ENCODE peak calls at places on chromosomes 1 and 21, in nine cellular contexts. N, G, Z, T, L, W, X, U and Y are unnamed samples.
A peak's percentile ranks its signal among the peaks of the same experiment; 100 is the strongest.

GRCh38 chr1:107940178-107940577 is 24.8 kb downstream of the VAV3 start:
- DNase-seq in N (no peak), G (no peak), Z (no peak), T (no peak), L (no peak), W (no peak), X (no peak), U (no peak), Y (no peak)

GRCh38 chr1:43121251-43121650 is 50.8 kb downstream of the EBNA1BP2 start:
- DNase-seq in N (no peak), G (no peak), Z (no peak), T (no peak), L (no peak), W (no peak), X (no peak), U (no peak), Y (no peak)

GRCh38 chr1:114107474-114108175 is 46.0 kb downstream of the SYT6 start:
- DNase-seq in N (no peak), G (no peak), Z (no peak), T (no peak), L (no peak), W (no peak), X (no peak), U (no peak), Y (no peak)

GRCh38 chr1:39676951-39677350 is 5.0 kb upstream of the NT5C1A start:
- DNase-seq in N (no peak), G (no peak), Z (peak; percentile 38), T (no peak), L (no peak), W (no peak), X (no peak), U (no peak), Y (no peak)

GRCh38 chr1:203556047-203556851 is 62.3 kb downstream of the OPTC start:
- DNase-seq in N (no peak), G (no peak), Z (no peak), T (no peak), L (peak; percentile 95), W (no peak), X (no peak), U (no peak), Y (no peak)

GRCh38 chr21:38297193-38297592 is 40.4 kb downstream of the KCNJ15 start:
- DNase-seq in N (no peak), G (peak; percentile 34), Z (no peak), T (no peak), L (peak; percentile 88), W (no peak), X (no peak), U (no peak), Y (no peak)

GRCh38 chr1:228062812-228063211 is 19.7 kb upstream of the ARF1 start:
- DNase-seq in N (no peak), G (no peak), Z (no peak), T (no peak), L (no peak), W (no peak), X (no peak), U (no peak), Y (no peak)

GRCh38 chr21:43362306-43362927 is 64.5 kb downstream of the SIK1 start:
- DNase-seq in N (peak; percentile 89), G (peak; percentile 76), Z (no peak), T (peak; percentile 81), L (peak; percentile 80), W (no peak), X (peak; percentile 96), U (peak; percentile 92), Y (peak; percentile 82)

GRCh38 chr1:225928186-225929175 is 4.4 kb upstream of the PYCR2 start:
- DNase-seq in N (no peak), G (no peak), Z (no peak), T (no peak), L (no peak), W (no peak), X (no peak), U (no peak), Y (no peak)

GRCh38 chr1:205583461-205584130 is 48.2 kb downstream of the ELK4 start:
- DNase-seq in N (peak; percentile 39), G (no peak), Z (no peak), T (no peak), L (no peak), W (no peak), X (no peak), U (no peak), Y (no peak)

DNA sequence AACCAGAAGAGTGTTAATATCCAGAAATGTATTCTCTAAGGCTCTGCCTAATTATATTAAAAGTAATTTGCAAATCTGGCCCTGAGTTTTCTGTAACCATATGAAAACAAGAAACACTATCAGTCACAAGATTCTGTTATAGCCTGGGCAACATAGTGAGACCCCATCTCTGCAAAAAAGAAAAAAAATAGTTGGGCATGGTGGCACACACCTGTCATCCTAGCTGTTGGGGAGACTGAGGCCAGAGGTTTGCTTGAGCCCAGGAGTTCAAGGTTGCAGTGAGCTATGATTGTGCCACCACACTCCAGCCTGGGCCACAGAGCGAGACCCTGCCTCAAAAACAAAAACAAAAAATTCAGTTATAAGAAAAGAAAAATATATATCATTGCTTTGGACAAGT is 25.6 kb downstream of the C1orf21 start:
- DNase-seq in N (no peak), G (no peak), Z (no peak), T (no peak), L (no peak), W (no peak), X (no peak), U (no peak), Y (no peak)
- TF ChIP-seq CTCF in N (no peak), G (no peak), Z (no peak), T (no peak), L (no peak), W (no peak), X (no peak), U (no peak), Y (no peak)

DNA sequence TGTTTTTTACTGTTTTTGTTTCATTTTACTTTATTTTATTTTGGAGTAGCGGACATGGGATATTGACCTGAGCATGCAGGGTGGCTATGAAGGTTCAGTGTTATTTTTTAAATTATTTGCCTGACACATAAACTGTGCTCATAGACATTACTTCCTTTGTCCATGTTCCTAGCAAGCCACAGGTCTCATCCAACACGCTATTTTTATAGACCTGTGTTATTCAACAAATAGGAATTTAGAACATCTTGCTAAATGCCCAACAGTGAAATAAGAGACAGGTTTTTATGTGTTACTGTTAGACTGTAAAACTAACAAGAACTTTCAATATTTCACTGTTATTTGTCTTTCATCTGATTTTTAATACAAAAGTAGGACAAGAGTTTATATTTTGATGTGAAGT is 756.4 kb downstream of the KCNT2 start:
- DNase-seq in N (no peak), G (no peak), Z (no peak), T (no peak), L (no peak), W (no peak), X (no peak), U (no peak), Y (no peak)
- TF ChIP-seq CTCF in N (no peak), G (no peak), Z (no peak), T (no peak), L (no peak), W (no peak), X (no peak), U (no peak), Y (no peak)

GRCh38 chr1:1013922-1014617 is 773 bp downstream of the ISG15 start:
- DNase-seq in N (no peak), G (no peak), Z (no peak), T (peak; percentile 39), L (peak; percentile 36), W (no peak), X (peak; percentile 27), U (no peak), Y (no peak)

GRCh38 chr1:1019122-1019999 is 559 bp upstream of the AGRN start:
- DNase-seq in N (peak; percentile 91), G (no peak), Z (peak; percentile 73), T (peak; percentile 76), L (peak; percentile 81), W (no peak), X (peak; percentile 93), U (peak; percentile 85), Y (peak; percentile 75)

GRCh38 chr1:1011388-1011949 is 1.8 kb upstream of the ISG15 start:
- DNase-seq in N (no peak), G (no peak), Z (no peak), T (no peak), L (no peak), W (no peak), X (no peak), U (no peak), Y (no peak)

GRCh38 chr1:1013105-1013921 is at the start of gene ISG15:
- DNase-seq in N (peak; percentile 97), G (peak; percentile 86), Z (peak; percentile 90), T (peak; percentile 81), L (peak; percentile 82), W (peak; percentile 61), X (peak; percentile 90), U (peak; percentile 92), Y (peak; percentile 80)

GRCh38 chr1:1014896-1015681 is 1.8 kb downstream of the ISG15 start:
- DNase-seq in N (no peak), G (no peak), Z (no peak), T (no peak), L (no peak), W (no peak), X (peak; percentile 36), U (no peak), Y (no peak)
- TF ChIP-seq CTCF in N (no peak), G (peak; percentile 65), Z (no peak), T (no peak), L (peak; percentile 29), W (no peak), X (peak; percentile 17), U (peak; percentile 18), Y (no peak)

DNA sequence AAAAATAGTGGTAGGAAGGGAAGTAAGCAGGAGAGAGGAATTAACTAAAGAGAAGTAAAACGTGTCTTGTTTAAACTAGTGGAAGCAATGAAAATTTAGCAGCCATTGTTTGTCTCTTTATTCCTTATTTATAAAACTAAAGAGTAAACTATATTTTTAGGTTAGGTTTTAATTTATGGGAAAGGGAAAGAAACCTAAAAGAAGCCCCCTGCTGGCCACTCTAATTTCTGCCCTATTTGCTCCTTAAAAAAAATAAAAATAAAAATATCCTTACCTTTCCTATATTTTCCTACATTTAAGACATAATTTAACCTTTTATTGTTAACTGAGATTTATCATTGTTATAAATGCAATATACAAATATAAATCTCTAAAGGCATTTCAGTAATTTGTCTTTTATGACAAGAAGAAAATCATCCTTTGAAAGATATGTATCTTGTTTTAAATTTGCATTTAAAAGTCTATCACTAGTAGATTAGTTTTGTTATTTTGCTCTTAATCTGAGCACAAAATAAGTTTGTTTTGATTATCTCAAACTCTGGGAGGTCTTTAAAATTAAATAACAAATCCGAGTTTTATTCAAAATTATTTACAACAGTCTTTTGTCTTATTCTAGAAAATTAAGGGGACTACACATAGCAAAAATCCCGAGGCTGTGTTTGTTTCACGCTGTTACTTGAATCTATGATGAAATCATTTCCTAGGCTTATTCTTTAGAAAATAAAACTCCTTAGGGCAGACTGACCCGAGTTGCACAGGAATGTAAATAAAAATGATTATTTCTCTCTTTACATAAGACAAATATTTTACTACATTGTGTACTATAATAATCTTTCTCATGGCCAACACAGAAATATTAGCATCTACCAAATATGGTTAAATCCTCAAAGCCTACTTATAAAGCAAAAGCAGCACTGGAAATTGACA is 201.7 kb downstream of the NRIP1 start:
- DNase-seq in N (no peak), G (no peak), Z (no peak), T (no peak), L (no peak), W (no peak), X (no peak), U (peak; percentile 10), Y (no peak)
- TF ChIP-seq CTCF in N (peak; percentile 19), G (peak; percentile 69), Z (no peak), T (peak; percentile 72), L (peak; percentile 62), W (no peak), X (peak; percentile 80), U (peak; percentile 48), Y (peak; percentile 56)